ENCODE peak calls at places on chromosomes 7 and 10, in five cellular contexts. G, D, U, Y and S are unnamed samples.

GRCh38 chr10:96509017-96509641 is 4.6 kb downstream of the TLL2 start:
- DNase-seq in Y (no peak), D (no peak), G (no peak), U (no peak), S (no peak)

GRCh38 chr10:46550076-46550790 is 6.2 kb downstream of the GPRIN2 start:
- DNase-seq in U (no peak), D (no peak), G (no peak), Y (peak; percentile 15), S (no peak)

GRCh38 chr7:150858236-150859197 is 6.2 kb downstream of the AOC1 start:
- DNase-seq in U (no peak), G (no peak), D (no peak), Y (no peak), S (no peak)

GRCh38 chr7:152751449-152752141 is 8.0 kb upstream of the ACTR3B start:
- DNase-seq in G (peak; percentile 37), U (no peak), D (no peak), Y (no peak), S (no peak)

GRCh38 chr7:128030999-128031681 is at the start of gene LRRC4:
- DNase-seq in G (peak; percentile 69), D (peak; percentile 72), U (peak; percentile 50), Y (no peak), S (peak; percentile 82)

GRCh38 chr7:93013471-93014061 is 104.2 kb downstream of the SAMD9 start:
- DNase-seq in G (no peak), D (peak; percentile 8), Y (no peak), U (no peak), S (no peak)

GRCh38 chr7:34747842-34748241 is 89.8 kb downstream of the NPSR1 start:
- DNase-seq in U (no peak), Y (no peak), G (no peak), D (no peak), S (no peak)

GRCh38 chr7:82230826-82231581 is 212.6 kb downstream of the CACNA2D1 start:
- DNase-seq in G (no peak), D (no peak), Y (no peak), U (no peak), S (no peak)

GRCh38 chr10:23826399-23826798 is 382.5 kb upstream of the KIAA1217 start:
- DNase-seq in D (peak; percentile 80), U (no peak), Y (no peak), G (no peak), S (peak; percentile 12)

GRCh38 chr7:39510738-39511372 is 55.3 kb upstream of the YAE1 start:
- DNase-seq in Y (no peak), D (no peak), G (no peak), U (no peak), S (no peak)

GRCh38 chr7:140707132-140707531 is 10.6 kb downstream of the NDUFB2 start:
- DNase-seq in Y (no peak), G (no peak), D (no peak), U (no peak), S (no peak)

GRCh38 chr10:77501152-77501845 is 136.3 kb downstream of the KCNMA1 start:
- DNase-seq in D (no peak), Y (peak; percentile 39), U (no peak), G (no peak), S (no peak)

GRCh38 chr7:151247611-151248176 is 800 bp downstream of the SMARCD3 start:
- DNase-seq in Y (no peak), G (no peak), U (no peak), D (peak; percentile 42), S (peak; percentile 64)

GRCh38 chr10:126459032-126459831 is 71.0 kb upstream of the ADAM12 start:
- DNase-seq in Y (no peak), U (no peak), G (no peak), D (no peak), S (no peak)

GRCh38 chr10:121498071-121498470 is 100.2 kb downstream of the FGFR2 start:
- DNase-seq in Y (no peak), G (no peak), D (no peak), U (no peak), S (no peak)

GRCh38 chr10:76649723-76650127 is 987.9 kb downstream of the KCNMA1 start:
- DNase-seq in G (no peak), D (no peak), U (no peak), Y (no peak), S (no peak)

GRCh38 chr7:12706900-12707536 is 19.6 kb downstream of the ARL4A start:
- DNase-seq in U (no peak), D (no peak), Y (no peak), G (no peak), S (no peak)

GRCh38 chr7:98352621-98353020 is 48.3 kb downstream of the BAIAP2L1 start:
- DNase-seq in Y (no peak), U (no peak), D (no peak), G (no peak), S (no peak)

GRCh38 chr7:113118074-113118959 is at the start of gene SMIM30:
- DNase-seq in D (peak; percentile 96), U (peak; percentile 90), Y (peak; percentile 92), G (peak; percentile 84), S (peak; percentile 83)

GRCh38 chr7:2215851-2216250 is 16.9 kb downstream of the MAD1L1 start:
- DNase-seq in D (no peak), Y (no peak), U (no peak), G (no peak), S (no peak)

GRCh38 chr10:101289541-101289940 is 60.3 kb upstream of the LBX1 start:
- DNase-seq in U (no peak), Y (no peak), D (no peak), G (no peak), S (no peak)

GRCh38 chr7:6359021-6359420 is 86.6 kb upstream of the CYTH3 start:
- DNase-seq in U (no peak), G (no peak), D (no peak), Y (no peak), S (no peak)

GRCh38 chr7:150974468-150975391 is 3.4 kb downstream of the KCNH2 start:
- DNase-seq in U (peak; percentile 74), D (peak; percentile 80), Y (no peak), G (peak; percentile 74), S (peak; percentile 88)

GRCh38 chr7:129875745-129876411 is 76.9 kb downstream of the UBE2H start:
- DNase-seq in D (no peak), U (no peak), G (no peak), Y (no peak), S (no peak)

GRCh38 chr7:83475403-83475802 is 173.5 kb downstream of the SEMA3E start:
- DNase-seq in U (no peak), G (no peak), Y (no peak), D (no peak), S (no peak)

GRCh38 chr10:5285186-5285585 is 79.6 kb upstream of the UCN3 start:
- DNase-seq in D (no peak), Y (no peak), U (no peak), G (no peak), S (no peak)

DNA sequence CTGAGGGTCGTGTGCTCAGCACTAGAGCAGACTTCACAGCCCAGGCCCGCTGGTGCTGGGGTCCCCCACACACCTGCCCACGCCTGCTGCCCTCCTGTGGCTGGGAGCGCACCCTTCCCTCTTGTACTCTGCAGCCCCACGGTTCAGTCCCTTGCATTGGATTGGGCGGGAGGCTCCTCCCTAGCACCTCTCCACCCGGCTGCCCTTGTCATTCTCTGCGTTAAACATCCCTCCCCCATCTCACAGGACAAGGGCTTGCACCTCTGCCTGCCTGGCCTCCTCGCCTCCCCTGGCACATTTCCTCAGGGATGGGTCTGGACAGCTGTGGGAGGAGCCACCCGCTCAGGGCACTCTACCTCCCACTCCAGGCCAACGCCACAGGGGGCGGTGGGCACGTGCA is 68.7 kb downstream of the ALOX5 start:
- DNase-seq in D (no peak), G (no peak), Y (no peak), U (no peak), S (no peak)
- TF ChIP-seq CTCF in D (no peak), G (no peak), Y (no peak), U (no peak), S (no peak)

GRCh38 chr10:29372920-29373319 is 84.0 kb downstream of the LYZL1 start:
- DNase-seq in Y (no peak), U (no peak), D (no peak), G (no peak), S (no peak)

GRCh38 chr10:29370612-29371092 is 81.8 kb downstream of the LYZL1 start:
- DNase-seq in Y (no peak), G (no peak), U (no peak), D (no peak), S (no peak)

GRCh38 chr10:29375888-29376287 is 87.0 kb downstream of the LYZL1 start:
- DNase-seq in G (no peak), U (no peak), D (no peak), Y (no peak), S (no peak)

GRCh38 chr10:29374162-29374561 is 85.3 kb downstream of the LYZL1 start:
- DNase-seq in U (no peak), Y (no peak), D (no peak), G (no peak), S (no peak)

DNA sequence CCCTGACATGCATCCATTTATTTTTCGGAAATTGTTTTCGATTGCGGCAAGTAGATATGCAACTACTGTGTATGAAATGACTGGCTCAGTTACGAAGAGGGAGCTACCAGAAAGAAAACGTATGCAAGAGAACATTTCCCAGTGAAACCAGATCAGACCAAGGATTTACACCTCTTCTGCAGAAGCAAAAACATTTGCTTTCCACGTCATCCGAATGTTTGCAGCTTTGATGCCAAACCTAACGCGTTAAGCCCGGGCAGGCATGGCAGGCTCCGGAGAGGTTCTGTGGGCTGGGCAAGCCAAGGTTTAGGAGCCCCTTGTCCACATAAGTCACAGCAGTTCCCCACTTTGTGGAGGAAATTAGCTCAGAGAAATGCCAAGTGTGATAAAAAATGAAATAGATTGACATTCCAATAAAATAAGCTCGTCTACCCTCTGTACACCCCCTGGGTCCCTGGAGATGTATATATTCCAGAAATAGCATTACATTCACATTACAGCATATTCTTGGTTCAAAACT is 81.3 kb downstream of the LYZL1 start:
- DNase-seq in Y (no peak), G (no peak), U (no peak), D (no peak), S (no peak)
- TF ChIP-seq CTCF in Y (no peak), G (no peak), U (no peak), D (no peak), S (no peak)

GRCh38 chr7:35969055-35969454 is 168.2 kb downstream of the SEPTIN7 start:
- DNase-seq in Y (no peak), G (no peak), D (no peak), U (no peak), S (no peak)

GRCh38 chr7:35968140-35968940 is 167.5 kb downstream of the SEPTIN7 start:
- DNase-seq in D (no peak), G (no peak), Y (no peak), U (no peak), S (no peak)

GRCh38 chr7:35967366-35968139 is 166.7 kb downstream of the SEPTIN7 start:
- DNase-seq in Y (no peak), D (no peak), U (no peak), G (no peak), S (no peak)

GRCh38 chr7:35970458-35970857 is 169.6 kb downstream of the SEPTIN7 start:
- DNase-seq in D (no peak), Y (no peak), G (no peak), U (no peak), S (no peak)

GRCh38 chr7:35971133-35971995 is 170.5 kb downstream of the SEPTIN7 start:
- DNase-seq in D (no peak), U (no peak), Y (no peak), G (peak; percentile 33), S (peak; percentile 68)
- TF ChIP-seq CTCF in D (peak; percentile 30), U (peak; percentile 58), Y (peak; percentile 20), G (peak; percentile 29), S (peak; percentile 26)

GRCh38 chr7:135662373-135663114 is at the start of gene STMP1:
- DNase-seq in D (peak; percentile 97), Y (peak; percentile 97), G (peak; percentile 97), U (peak; percentile 98), S (peak; percentile 96)
- TF ChIP-seq CTCF in D (peak; percentile 73), Y (no peak), G (peak; percentile 78), U (peak; percentile 93), S (no peak)